ENCODE peak calls at places on chromosomes 1 and 21, in six cellular contexts. P is ACHN, U is stromal cell of bone marrow, A is H9, I is K562, H is HT-29. Y is an unnamed sample.

GRCh38 chr1:12480748-12481362 is 137.2 kb downstream of the DHRS3 start:
- DNase-seq in A (no peak), P (peak; percentile 72), H (peak; percentile 84), U (peak; percentile 89), I (peak; percentile 72), Y (no peak)

GRCh38 chr1:89069955-89070354 is 4.9 kb upstream of the GBP1 start:
- DNase-seq in U (no peak), A (no peak), P (peak; percentile 28), I (no peak), H (no peak), Y (no peak)

GRCh38 chr1:204348197-204348596 is 11.5 kb downstream of the PLEKHA6 start:
- DNase-seq in U (no peak), I (no peak), A (no peak), P (no peak), H (peak; percentile 67), Y (peak; percentile 39)

GRCh38 chr1:34162852-34163766 is 1.9 kb downstream of the CSMD2 start:
- DNase-seq in I (peak; percentile 50), H (no peak), A (peak; percentile 90), P (peak; percentile 78), U (peak; percentile 64), Y (peak; percentile 36)

GRCh38 chr1:100793661-100794060 is 74.1 kb downstream of the VCAM1 start:
- DNase-seq in U (no peak), I (no peak), A (no peak), P (no peak), H (no peak), Y (no peak)

GRCh38 chr1:180892675-180893074 is 20.0 kb upstream of the KIAA1614 start:
- DNase-seq in I (no peak), A (no peak), P (no peak), H (no peak), U (no peak), Y (no peak)

GRCh38 chr1:7382971-7383370 is 388.1 kb upstream of the VAMP3 start:
- DNase-seq in H (no peak), I (no peak), P (no peak), A (no peak), U (no peak), Y (no peak)

GRCh38 chr1:179095924-179096323 is 14.1 kb downstream of the TOR3A start:
- DNase-seq in A (no peak), H (no peak), I (no peak), P (no peak), U (no peak), Y (no peak)

GRCh38 chr1:9376886-9377333 is 84.2 kb downstream of the SPSB1 start:
- DNase-seq in H (no peak), A (no peak), I (no peak), U (peak; percentile 17), P (no peak), Y (no peak)

GRCh38 chr1:157878059-157878458 is 36.5 kb upstream of the CD5L start:
- DNase-seq in H (peak; percentile 64), I (peak; percentile 11), A (peak; percentile 30), U (peak; percentile 28), P (peak; percentile 67), Y (no peak)

GRCh38 chr21:45724994-45725843 is 81.7 kb downstream of the PCBP3 start:
- DNase-seq in P (no peak), H (no peak), U (no peak), I (no peak), A (no peak), Y (no peak)

GRCh38 chr21:29586696-29587095 is 288.0 kb downstream of the BACH1 start:
- DNase-seq in H (no peak), A (no peak), I (no peak), U (no peak), P (no peak), Y (no peak)

GRCh38 chr21:43842742-43843141 is 22.3 kb upstream of the AGPAT3 start:
- DNase-seq in A (no peak), P (no peak), H (no peak), U (no peak), I (no peak), Y (no peak)

GRCh38 chr1:51768971-51769601 is 109.4 kb downstream of the NRDC start:
- DNase-seq in U (peak; percentile 44), A (no peak), H (peak; percentile 55), I (peak; percentile 73), P (peak; percentile 63), Y (peak; percentile 25)

GRCh38 chr21:44701023-44701400 is 4.0 kb downstream of the KRTAP10-12 start:
- DNase-seq in U (no peak), I (no peak), A (no peak), H (no peak), P (no peak), Y (no peak)

GRCh38 chr1:91557039-91557690 is 56.5 kb downstream of the CDC7 start:
- DNase-seq in P (no peak), A (no peak), U (no peak), I (no peak), H (no peak), Y (no peak)

GRCh38 chr1:208291923-208292711 is 47.9 kb upstream of the PLXNA2 start:
- DNase-seq in H (no peak), I (no peak), U (no peak), P (no peak), A (no peak), Y (no peak)